ENCODE peak calls at places on chromosomes 6 and 20, in ten cellular contexts. C is astrocyte; A is body of pancreas; G is ascending aorta; Q is cardiac muscle cell; H is CD8-positive, alpha-beta T cell; R is A549; D is left ventricle myocardium inferior; T is effector memory CD4-positive, alpha-beta T cell; U is tibial artery. X is an unnamed sample.

GRCh38 chr6:25359191-25359861 is 80.2 kb downstream of the CARMIL1 start:
- DNase-seq in C (peak), A (no peak), G (peak), Q (peak), H (no peak), R (peak), D (peak), T (no peak), U (peak), X (no peak)

GRCh38 chr20:53884859-53885654 is 185.3 kb downstream of the BCAS1 start:
- DNase-seq in C (no peak), A (no peak), G (no peak), Q (no peak), H (no peak), R (no peak), D (no peak), T (no peak), U (no peak), X (no peak)

GRCh38 chr6:19515939-19516338 is 321.2 kb upstream of the ID4 start:
- DNase-seq in C (no peak), A (no peak), G (no peak), Q (no peak), H (no peak), R (no peak), D (no peak), T (no peak), U (no peak), X (no peak)

GRCh38 chr6:13807691-13808090 is 6.7 kb downstream of the MCUR1 start:
- DNase-seq in C (peak), A (no peak), G (no peak), Q (no peak), H (no peak), R (no peak), D (no peak), T (no peak), U (no peak), X (no peak)

GRCh38 chr20:50401587-50402343 is 108.4 kb upstream of the PTPN1 start:
- DNase-seq in C (no peak), A (peak), G (no peak), Q (no peak), H (no peak), R (no peak), D (no peak), T (no peak), U (no peak), X (no peak)

GRCh38 chr6:155187096-155187495 is 76.7 kb upstream of the CLDN20 start:
- DNase-seq in C (peak), A (no peak), G (no peak), Q (no peak), H (no peak), R (no peak), D (no peak), T (no peak), U (no peak), X (no peak)

GRCh38 chr6:140855520-140855919 is 1277.2 kb upstream of the GJE1 start:
- DNase-seq in C (no peak), A (no peak), G (no peak), Q (no peak), H (no peak), R (no peak), D (no peak), T (no peak), U (no peak), X (no peak)

GRCh38 chr6:12766365-12766764 is 49.8 kb downstream of the PHACTR1 start:
- DNase-seq in C (no peak), A (no peak), G (no peak), Q (no peak), H (no peak), R (no peak), D (no peak), T (no peak), U (no peak), X (no peak)

GRCh38 chr6:3414704-3415453 is 42.0 kb downstream of the SLC22A23 start:
- DNase-seq in C (peak), A (no peak), G (no peak), Q (peak), H (no peak), R (no peak), D (no peak), T (no peak), U (no peak), X (no peak)

GRCh38 chr20:6575912-6576391 is 191.5 kb upstream of the BMP2 start:
- DNase-seq in C (peak), A (no peak), G (no peak), Q (peak), H (no peak), R (no peak), D (no peak), T (no peak), U (no peak), X (no peak)

GRCh38 chr6:112701201-112701600 is 354.1 kb downstream of the RFPL4B start:
- DNase-seq in C (peak), A (no peak), G (no peak), Q (peak), H (no peak), R (no peak), D (no peak), T (no peak), U (no peak), X (no peak)

GRCh38 chr20:13684566-13685222 is 46.0 kb upstream of the TASP1 start:
- DNase-seq in C (no peak), A (no peak), G (no peak), Q (no peak), H (no peak), R (no peak), D (no peak), T (no peak), U (no peak), X (no peak)

GRCh38 chr6:31355540-31355988 is 1.4 kb downstream of the HLA-B start:
- DNase-seq in C (no peak), A (no peak), G (no peak), Q (no peak), H (no peak), R (no peak), D (no peak), T (no peak), U (no peak), X (no peak)

GRCh38 chr20:47713941-47714450 is 71.3 kb downstream of the SULF2 start:
- DNase-seq in C (no peak), A (no peak), G (no peak), Q (no peak), H (no peak), R (no peak), D (peak), T (no peak), U (peak), X (no peak)

DNA sequence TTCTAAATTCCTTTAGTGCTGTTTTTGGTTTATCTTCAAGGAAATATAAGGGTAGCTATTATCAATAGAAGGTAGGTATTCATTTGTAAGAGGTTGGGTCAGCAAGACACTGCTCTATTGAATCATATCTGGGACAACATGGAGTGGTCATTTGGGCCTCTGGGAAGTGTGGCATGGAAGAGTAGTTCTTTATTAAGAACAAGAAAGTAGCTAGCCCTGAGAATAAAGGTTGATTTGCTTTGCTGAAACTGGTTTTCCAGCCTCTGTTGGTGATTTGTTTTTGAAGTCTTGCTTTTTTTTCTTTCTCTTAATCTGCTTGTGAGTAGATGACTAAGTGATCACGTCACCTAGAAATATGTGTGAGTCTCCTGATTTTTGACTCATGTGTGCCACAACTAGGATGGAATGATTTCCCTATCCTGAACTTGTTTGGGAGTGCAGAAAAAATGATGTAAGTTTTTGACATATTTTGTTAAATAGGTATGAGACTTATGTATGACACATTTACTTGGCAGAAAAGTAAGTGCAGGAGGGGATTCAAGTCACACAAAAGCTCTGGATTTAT is 381.7 kb downstream of the CENPW start:
- DNase-seq in C (peak), A (no peak), G (no peak), Q (no peak), H (no peak), R (peak), D (no peak), T (no peak), U (no peak), X (no peak)
- H3K27ac ChIP-seq in C (peak), A (no peak), G (no peak), Q (no peak), H (no peak), R (no peak), D (no peak), T (no peak), U (no peak), X (no peak)

GRCh38 chr6:111566873-111567517 is 38.7 kb downstream of the TRAF3IP2 start:
- DNase-seq in C (peak), A (no peak), G (no peak), Q (no peak), H (no peak), R (no peak), D (no peak), T (no peak), U (no peak), X (no peak)
- H3K4me3 ChIP-seq in C (no peak), A (no peak), G (no peak), Q (no peak), H (no peak), R (no peak), D (peak), T (peak), U (no peak), X (peak)

GRCh38 chr6:71720705-71721104 is 165.6 kb upstream of the RIMS1 start:
- DNase-seq in C (no peak), A (no peak), G (no peak), Q (no peak), H (no peak), R (no peak), D (no peak), T (no peak), U (no peak), X (no peak)
- H3K27ac ChIP-seq in C (no peak), A (no peak), G (peak), Q (no peak), H (no peak), R (no peak), D (no peak), T (no peak), U (peak), X (no peak)

GRCh38 chr6:109183109-109183508 is 87.8 kb downstream of the CEP57L1 start:
- DNase-seq in C (no peak), A (no peak), G (no peak), Q (no peak), H (no peak), R (peak), D (no peak), T (no peak), U (no peak), X (no peak)
- H3K4me3 ChIP-seq in C (no peak), A (no peak), G (no peak), Q (no peak), H (no peak), R (no peak), D (no peak), T (no peak), U (no peak), X (no peak)

GRCh38 chr20:20732641-20733040 is 20.2 kb upstream of the RALGAPA2 start:
- DNase-seq in C (no peak), A (no peak), G (no peak), Q (no peak), H (no peak), R (no peak), D (no peak), T (no peak), U (no peak), X (no peak)
- H3K27ac ChIP-seq in C (peak), A (no peak), G (peak), Q (no peak), H (no peak), R (no peak), D (peak), T (no peak), U (no peak), X (peak)

GRCh38 chr6:43076928-43077809 is 1.1 kb downstream of the PTK7 start:
- DNase-seq in C (peak), A (peak), G (no peak), Q (peak), H (no peak), R (no peak), D (no peak), T (no peak), U (no peak), X (no peak)

GRCh38 chr6:43076093-43076927 is at the start of gene PTK7:
- DNase-seq in C (no peak), A (peak), G (no peak), Q (peak), H (no peak), R (peak), D (peak), T (no peak), U (no peak), X (no peak)

GRCh38 chr6:43074847-43075741 is 1.0 kb upstream of the PTK7 start:
- DNase-seq in C (no peak), A (no peak), G (no peak), Q (no peak), H (no peak), R (no peak), D (no peak), T (no peak), U (no peak), X (no peak)

GRCh38 chr6:43077981-43078411 is 1.9 kb downstream of the PTK7 start:
- DNase-seq in C (peak), A (no peak), G (no peak), Q (no peak), H (no peak), R (no peak), D (no peak), T (no peak), U (no peak), X (no peak)

DNA sequence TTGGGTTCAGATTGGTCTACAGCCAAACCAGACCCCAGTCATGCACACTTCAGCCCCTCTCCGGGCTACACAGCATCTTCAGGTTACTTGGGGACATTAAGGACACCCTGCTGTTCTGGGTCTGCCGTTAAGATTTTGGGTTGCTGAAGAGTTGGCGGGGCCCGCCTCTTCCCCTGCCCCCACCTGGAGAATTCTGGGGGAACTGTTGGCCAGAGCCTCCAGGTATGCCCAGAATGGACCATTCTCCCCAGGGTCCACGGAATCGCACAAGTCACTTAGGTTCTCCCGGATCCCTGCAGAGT is 372 bp upstream of the PTK7 start:
- DNase-seq in C (no peak), A (no peak), G (no peak), Q (no peak), H (no peak), R (no peak), D (no peak), T (no peak), U (no peak), X (no peak)
- H3K4me3 ChIP-seq in C (peak), A (no peak), G (peak), Q (peak), H (no peak), R (peak), D (peak), T (no peak), U (peak), X (peak)

GRCh38 chr6:52376763-52377162 is 14.8 kb downstream of the PAQR8 start:
- DNase-seq in C (no peak), A (no peak), G (no peak), Q (no peak), H (no peak), R (no peak), D (no peak), T (no peak), U (no peak), X (no peak)

GRCh38 chr6:52374247-52374646 is 12.3 kb downstream of the PAQR8 start:
- DNase-seq in C (no peak), A (no peak), G (no peak), Q (no peak), H (no peak), R (no peak), D (no peak), T (no peak), U (no peak), X (no peak)

GRCh38 chr6:52377538-52378221 is 15.7 kb downstream of the PAQR8 start:
- DNase-seq in C (no peak), A (no peak), G (no peak), Q (no peak), H (no peak), R (no peak), D (no peak), T (no peak), U (no peak), X (no peak)

GRCh38 chr6:52373294-52373693 is 11.3 kb downstream of the PAQR8 start:
- DNase-seq in C (no peak), A (no peak), G (no peak), Q (no peak), H (no peak), R (no peak), D (no peak), T (no peak), U (no peak), X (no peak)

GRCh38 chr6:52375780-52376556 is 14.0 kb downstream of the PAQR8 start:
- DNase-seq in C (no peak), A (no peak), G (no peak), Q (no peak), H (no peak), R (no peak), D (no peak), T (no peak), U (no peak), X (no peak)
- H3K27ac ChIP-seq in C (no peak), A (no peak), G (no peak), Q (no peak), H (no peak), R (no peak), D (no peak), T (peak), U (no peak), X (no peak)

DNA sequence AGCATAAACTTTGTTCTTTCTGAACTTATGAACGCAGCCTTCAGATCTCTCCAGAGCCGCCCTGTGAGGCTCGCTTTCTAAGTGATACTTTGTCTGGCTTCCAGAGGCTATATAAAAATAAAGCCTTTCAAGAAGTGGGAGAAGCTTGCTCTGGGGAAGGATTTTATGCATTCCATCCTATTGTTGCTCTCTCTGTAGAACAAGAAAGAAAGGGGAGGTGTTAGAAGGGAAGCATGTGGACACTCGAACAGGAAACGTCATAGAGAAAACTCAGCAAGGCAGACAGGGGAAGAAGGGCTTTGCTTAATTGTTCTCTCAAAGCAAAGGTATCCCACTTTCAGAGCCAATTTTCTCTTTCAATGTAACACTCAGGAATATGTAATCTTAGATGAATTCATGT is 76.9 kb downstream of the TBX18 start:
- DNase-seq in C (peak), A (no peak), G (no peak), Q (no peak), H (no peak), R (no peak), D (no peak), T (no peak), U (no peak), X (no peak)
- H3K4me3 ChIP-seq in C (no peak), A (no peak), G (no peak), Q (no peak), H (no peak), R (no peak), D (no peak), T (no peak), U (no peak), X (no peak)

GRCh38 chr6:107715523-107716321 is 108.4 kb downstream of the SCML4 start:
- DNase-seq in C (no peak), A (no peak), G (no peak), Q (no peak), H (no peak), R (no peak), D (no peak), T (no peak), U (no peak), X (no peak)

GRCh38 chr6:107717781-107718180 is 106.3 kb downstream of the SCML4 start:
- DNase-seq in C (no peak), A (no peak), G (no peak), Q (no peak), H (no peak), R (no peak), D (no peak), T (no peak), U (no peak), X (no peak)

GRCh38 chr6:107718341-107718740 is 105.8 kb downstream of the SCML4 start:
- DNase-seq in C (no peak), A (no peak), G (no peak), Q (no peak), H (no peak), R (no peak), D (no peak), T (no peak), U (no peak), X (no peak)

GRCh38 chr6:107719160-107719559 is 105.0 kb downstream of the SCML4 start:
- DNase-seq in C (no peak), A (no peak), G (no peak), Q (no peak), H (no peak), R (no peak), D (no peak), T (no peak), U (no peak), X (no peak)

DNA sequence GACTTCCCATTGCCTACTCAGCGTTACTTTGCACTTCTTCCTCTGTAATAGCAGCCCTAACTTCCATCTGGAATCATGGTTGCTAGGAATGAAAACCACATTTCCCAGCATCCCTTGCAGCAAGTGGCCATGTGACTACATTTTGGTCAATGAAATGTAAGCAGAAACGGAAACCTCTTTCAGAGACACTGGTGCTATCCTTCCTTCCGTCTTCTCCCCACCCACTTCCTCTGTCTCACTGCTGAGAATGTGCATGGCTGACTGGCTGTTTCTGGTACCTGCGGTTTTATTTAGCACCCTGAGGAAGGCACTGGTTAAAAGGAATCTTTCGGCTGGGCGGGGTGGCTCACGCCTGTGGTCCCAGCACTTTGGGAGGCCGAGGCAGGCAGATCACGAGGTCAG is 107.4 kb downstream of the SCML4 start:
- DNase-seq in C (no peak), A (no peak), G (no peak), Q (no peak), H (peak), R (peak), D (no peak), T (peak), U (no peak), X (no peak)
- H3K27ac ChIP-seq in C (no peak), A (no peak), G (no peak), Q (no peak), H (no peak), R (no peak), D (no peak), T (peak), U (no peak), X (no peak)

DNA sequence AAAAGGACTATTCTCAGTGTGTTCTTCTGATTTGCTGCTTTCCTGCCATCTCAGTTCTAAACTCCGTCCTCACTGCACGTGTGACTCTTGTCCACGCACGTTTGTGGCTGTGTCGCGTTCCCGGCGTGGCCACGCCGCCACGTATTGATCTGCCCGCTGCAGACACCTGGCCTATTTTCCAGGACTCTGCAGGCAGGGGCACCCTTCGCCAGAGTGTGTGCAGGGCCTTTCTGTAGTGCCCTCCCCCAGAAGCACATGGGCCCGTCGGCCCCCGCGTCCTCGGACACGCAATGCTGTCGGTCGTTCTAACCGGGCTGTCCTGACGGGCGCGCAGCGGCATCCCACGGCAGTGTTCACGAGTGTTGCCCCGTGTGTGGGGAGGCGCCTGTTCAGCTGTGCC is 87.6 kb downstream of the YTHDF1 start:
- DNase-seq in C (no peak), A (peak), G (peak), Q (no peak), H (no peak), R (no peak), D (peak), T (no peak), U (no peak), X (no peak)
- H3K4me3 ChIP-seq in C (no peak), A (no peak), G (no peak), Q (no peak), H (no peak), R (no peak), D (no peak), T (no peak), U (no peak), X (no peak)